ENCODE peak calls at places on chromosomes 2 and 18, in five cellular contexts. Y is IMR-90, X is GM12878, W is neural progenitor cell, F is NT2/D1. I is an unnamed sample.
A peak's percentile ranks its signal among the peaks of the same experiment; 100 is the strongest.

GRCh38 chr2:199940373-199940772 is 14.9 kb downstream of the TYW5 start:
- DNase-seq in X (no peak), Y (peak; percentile 38), W (peak; percentile 4), F (no peak), I (peak; percentile 68)

GRCh38 chr2:110800611-110801402 is 68.4 kb downstream of the ACOXL start:
- DNase-seq in X (no peak), Y (no peak), F (no peak), W (peak; percentile 21), I (no peak)

GRCh38 chr2:105654474-105655004 is 90.2 kb upstream of the NCK2 start:
- DNase-seq in W (no peak), Y (no peak), F (no peak), X (no peak), I (no peak)

GRCh38 chr2:73703675-73704074 is 33.5 kb downstream of the TPRKB start:
- DNase-seq in W (no peak), X (no peak), F (no peak), Y (no peak), I (no peak)

GRCh38 chr2:177165103-177165583 is 47.5 kb upstream of the HNRNPA3 start:
- DNase-seq in X (peak; percentile 38), F (no peak), Y (peak; percentile 45), W (no peak), I (peak; percentile 54)

GRCh38 chr2:77363277-77363676 is 158.9 kb downstream of the LRRTM4 start:
- DNase-seq in Y (no peak), F (no peak), W (no peak), X (no peak), I (no peak)

GRCh38 chr2:240921319-240922233 is 15.4 kb downstream of the CROCC2 start:
- DNase-seq in W (no peak), Y (peak; percentile 96), F (no peak), X (no peak), I (peak; percentile 95)

GRCh38 chr18:9673296-9674251 is 34.5 kb upstream of the RAB31 start:
- DNase-seq in X (peak; percentile 99), Y (peak; percentile 58), W (peak; percentile 44), F (peak; percentile 20), I (peak; percentile 46)

GRCh38 chr2:74849228-74849892 is 15.4 kb downstream of the HK2 start:
- DNase-seq in X (peak; percentile 62), Y (peak; percentile 33), F (no peak), W (peak; percentile 30), I (no peak)

GRCh38 chr2:201696151-201696659 is 2.2 kb downstream of the MPP4 start:
- DNase-seq in Y (peak; percentile 96), X (no peak), F (no peak), W (no peak), I (peak; percentile 55)

GRCh38 chr2:214481204-214481603 is 70.3 kb downstream of the VWC2L start:
- DNase-seq in F (no peak), W (peak; percentile 5), Y (peak; percentile 66), X (no peak), I (peak; percentile 91)

GRCh38 chr2:232592687-232593407 is 40.6 kb upstream of the EFHD1 start:
- DNase-seq in W (no peak), Y (peak; percentile 82), X (no peak), F (no peak), I (peak; percentile 56)

GRCh38 chr2:509888-510287 is 167.3 kb downstream of the TMEM18 start:
- DNase-seq in Y (no peak), W (no peak), F (no peak), X (no peak), I (no peak)

GRCh38 chr2:43438858-43439655 is 156.8 kb downstream of the THADA start:
- DNase-seq in F (no peak), X (no peak), Y (peak; percentile 36), W (no peak), I (no peak)

GRCh38 chr18:51211552-51211951 is 14.1 kb upstream of the MEX3C start:
- DNase-seq in Y (peak; percentile 59), F (no peak), X (peak; percentile 63), W (no peak), I (no peak)

GRCh38 chr2:225534697-225535096 is 135.2 kb downstream of the NYAP2 start:
- DNase-seq in F (no peak), X (no peak), Y (no peak), W (no peak), I (no peak)

GRCh38 chr2:173690349-173690748 is 274.8 kb downstream of the SP3 start:
- DNase-seq in W (no peak), X (no peak), F (no peak), Y (no peak), I (no peak)

GRCh38 chr2:114222331-114222730 is 220.1 kb upstream of the DPP10 start:
- DNase-seq in Y (no peak), X (no peak), W (no peak), F (no peak), I (no peak)

GRCh38 chr2:143150287-143150686 is 21.1 kb downstream of the ARHGAP15 start:
- DNase-seq in F (no peak), W (no peak), Y (no peak), X (no peak), I (no peak)

GRCh38 chr2:53559302-53559967 is 208.2 kb upstream of the CHAC2 start:
- DNase-seq in F (no peak), W (no peak), Y (no peak), X (no peak), I (no peak)

GRCh38 chr2:1632006-1632348 is 112.3 kb downstream of the PXDN start:
- DNase-seq in W (no peak), Y (peak; percentile 87), X (no peak), F (no peak), I (peak; percentile 76)

GRCh38 chr18:21600526-21601410 is at the start of gene ESCO1:
- DNase-seq in Y (peak; percentile 98), F (peak; percentile 90), X (peak; percentile 95), W (peak; percentile 96), I (peak; percentile 97)

GRCh38 chr2:192267484-192267883 is 72.8 kb upstream of the TMEFF2 start:
- DNase-seq in W (no peak), F (no peak), X (no peak), Y (peak; percentile 91), I (peak; percentile 88)

GRCh38 chr2:128316777-128317185 is 1.9 kb downstream of the HS6ST1 start:
- DNase-seq in Y (no peak), F (no peak), X (no peak), W (no peak), I (no peak)

GRCh38 chr18:50649821-50650220 is 89.9 kb downstream of the MAPK4 start:
- DNase-seq in F (no peak), W (no peak), X (no peak), Y (peak; percentile 29), I (no peak)

GRCh38 chr2:216426938-216427337 is 14.7 kb downstream of the SMARCAL1 start:
- DNase-seq in F (peak; percentile 28), W (no peak), Y (peak; percentile 64), X (no peak), I (peak; percentile 61)

GRCh38 chr18:51278045-51278649 is 80.7 kb upstream of the MEX3C start:
- DNase-seq in W (peak; percentile 74), X (no peak), F (peak; percentile 47), Y (no peak), I (no peak)

DNA sequence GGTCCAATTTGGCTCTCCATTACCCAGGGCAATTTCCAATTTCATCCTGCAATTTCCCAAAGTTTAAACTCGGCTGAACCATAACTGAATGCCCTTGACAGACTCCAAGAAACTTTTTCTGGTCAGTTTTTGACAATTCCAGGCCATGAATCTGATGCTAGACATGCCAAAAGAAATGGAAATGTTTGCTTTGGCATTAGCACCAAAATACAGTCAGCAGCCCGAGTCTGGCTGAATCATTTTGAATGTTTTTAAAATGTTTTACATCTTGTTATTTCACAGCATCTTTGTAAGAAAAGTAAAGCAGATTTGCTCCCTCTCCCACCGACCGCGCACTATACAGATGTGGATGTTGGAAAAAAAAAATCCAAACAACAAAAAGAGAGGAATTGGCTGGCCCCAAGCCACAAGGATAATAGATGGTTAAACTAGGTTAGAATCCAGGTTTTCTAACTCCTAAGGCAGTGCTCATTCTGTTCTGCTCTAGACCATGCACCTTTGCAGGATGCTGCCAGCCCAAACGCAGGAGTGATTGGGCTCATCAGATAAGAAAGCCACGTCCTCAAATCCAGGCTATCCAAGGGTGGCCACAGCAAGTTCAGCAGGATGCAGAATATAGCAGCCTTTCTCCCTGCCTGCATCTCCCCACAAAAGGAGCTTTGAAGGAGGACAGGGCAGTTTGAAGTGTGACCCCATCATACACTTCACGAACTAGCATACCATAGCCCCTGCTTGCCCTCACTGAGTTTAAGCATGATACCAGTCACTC is 167.5 kb downstream of the ALK start:
- DNase-seq in Y (peak; percentile 63), X (no peak), F (no peak), W (no peak), I (peak; percentile 82)
- H3K27me3 ChIP-seq in Y (peaks cover 5% of the 10 kb centered on the region), X (no peaks in the 10 kb centered on the region), F (no peaks in the 10 kb centered on the region), W (no peaks in the 10 kb centered on the region), I (no peaks in the 10 kb centered on the region)

GRCh38 chr2:20648207-20648606 is 2.7 kb downstream of the HS1BP3 start:
- DNase-seq in W (no peak), Y (no peak), X (no peak), F (no peak), I (no peak)
- H3K4me1 ChIP-seq in W (no peaks in the 10 kb centered on the region), Y (peaks cover 9% of the 10 kb centered on the region), X (peaks cover 4% of the 10 kb centered on the region), F (peaks cover 6% of the 10 kb centered on the region), I (peaks cover 14% of the 10 kb centered on the region)

GRCh38 chr2:235868224-235868623 is 300.0 kb downstream of the GBX2 start:
- DNase-seq in Y (peak; percentile 13), W (peak; percentile 20), X (no peak), F (no peak), I (no peak)

GRCh38 chr2:235866373-235866772 is 301.8 kb downstream of the GBX2 start:
- DNase-seq in X (no peak), W (no peak), Y (peak; percentile 16), F (no peak), I (no peak)

GRCh38 chr2:235863414-235863813 is 304.8 kb downstream of the GBX2 start:
- DNase-seq in X (no peak), W (no peak), F (no peak), Y (no peak), I (no peak)

GRCh38 chr2:235864311-235864710 is 303.9 kb downstream of the GBX2 start:
- DNase-seq in Y (no peak), F (no peak), W (no peak), X (no peak), I (peak; percentile 1)

DNA sequence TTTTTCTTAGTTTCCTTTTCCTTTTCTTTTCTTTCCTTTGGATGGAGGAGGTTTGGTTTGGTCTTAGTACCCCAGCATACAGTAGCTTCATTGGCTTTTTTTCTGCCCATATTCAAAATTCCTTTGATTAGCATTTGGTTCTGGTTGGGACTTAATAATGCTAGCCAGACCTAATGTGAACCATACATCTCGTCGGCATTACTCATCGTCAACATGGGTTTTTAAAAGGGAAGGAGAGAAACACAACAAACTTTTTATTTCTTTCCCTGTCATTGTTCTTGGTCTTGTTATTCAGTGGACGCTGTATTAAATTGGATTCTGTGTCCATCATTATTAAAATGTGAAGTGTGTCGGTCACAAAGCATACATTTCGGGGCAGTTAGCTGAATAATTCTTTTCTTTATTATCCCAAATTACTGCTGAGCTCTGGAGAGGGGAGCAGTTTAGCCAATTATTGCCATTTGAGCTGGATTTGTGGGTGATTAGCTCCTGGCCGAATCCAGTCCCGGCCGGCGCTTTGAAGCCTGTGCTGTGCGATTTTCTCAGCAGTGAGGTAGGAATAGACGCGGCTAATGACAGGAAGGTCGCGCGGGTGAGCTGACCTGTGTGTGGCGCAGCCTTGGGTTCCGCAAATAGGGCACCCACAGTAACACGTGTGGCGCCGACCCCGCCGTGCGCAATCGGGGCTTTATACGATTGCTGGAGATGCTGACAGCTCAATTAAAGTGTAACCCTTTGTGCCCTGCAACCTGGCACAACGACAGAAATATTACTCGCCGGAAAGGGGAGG is 303.2 kb downstream of the GBX2 start:
- DNase-seq in F (no peak), W (peak; percentile 55), X (no peak), Y (peak; percentile 13), I (peak; percentile 62)
- H3K9ac ChIP-seq in F (no peak overlapping the region), W (no peak overlapping the region), X (no peak overlapping the region), Y (no peak overlapping the region), I (no peak overlapping the region)

GRCh38 chr18:78999939-79000338 is 20.3 kb downstream of the SALL3 start:
- DNase-seq in F (no peak), X (no peak), Y (no peak), W (no peak), I (no peak)
- H3K27me3 ChIP-seq in F (no peaks in the 10 kb centered on the region), X (no peaks in the 10 kb centered on the region), Y (no peaks in the 10 kb centered on the region), W (no peaks in the 10 kb centered on the region), I (peaks cover 8% of the 10 kb centered on the region)

I was measured in adipocyte.